ENCODE peak calls at places on chromosomes 3 and 15, in ten cellular contexts. X, T, K, Y, U, S, N, E, H and B are unnamed samples.

GRCh38 chr15:77720617-77721016 is 87.9 kb upstream of the LINGO1 start:
- DNase-seq in X (no peak), T (no peak), K (no peak), Y (no peak), U (no peak), S (no peak), N (peak), E (no peak), H (no peak), B (no peak)

GRCh38 chr3:119933197-119933596 is 151.3 kb downstream of the NR1I2 start:
- DNase-seq in X (no peak), T (no peak), K (no peak), Y (no peak), U (no peak), S (no peak), N (no peak), E (no peak), H (no peak), B (no peak)

GRCh38 chr15:63381301-63382192 is at the start of gene CA12:
- DNase-seq in X (peak), T (peak), K (peak), Y (peak), U (peak), S (peak), N (peak), E (no peak), H (peak), B (no peak)

GRCh38 chr3:90091557-90091956 is 984.1 kb downstream of the EPHA3 start:
- DNase-seq in X (no peak), T (peak), K (no peak), Y (peak), U (peak), S (peak), N (peak), E (no peak), H (peak), B (no peak)

GRCh38 chr15:42150246-42150970 is 6.0 kb downstream of the PLA2G4F start:
- DNase-seq in X (no peak), T (no peak), K (no peak), Y (no peak), U (no peak), S (no peak), N (peak), E (no peak), H (no peak), B (no peak)

GRCh38 chr3:61985020-61985419 is 388.3 kb downstream of the FEZF2 start:
- DNase-seq in X (no peak), T (no peak), K (no peak), Y (no peak), U (no peak), S (peak), N (no peak), E (no peak), H (peak), B (no peak)

GRCh38 chr15:81050806-81051205 is 50.1 kb downstream of the TLNRD1 start:
- DNase-seq in X (no peak), T (no peak), K (no peak), Y (no peak), U (no peak), S (no peak), N (peak), E (no peak), H (no peak), B (no peak)

GRCh38 chr3:123757281-123757940 is 126.7 kb downstream of the MYLK start:
- DNase-seq in X (no peak), T (peak), K (no peak), Y (peak), U (no peak), S (no peak), N (no peak), E (no peak), H (no peak), B (peak)

GRCh38 chr15:95556866-95557225 is 773.7 kb upstream of the NR2F2 start:
- DNase-seq in X (no peak), T (no peak), K (no peak), Y (no peak), U (peak), S (peak), N (no peak), E (no peak), H (no peak), B (no peak)

GRCh38 chr15:38648116-38648843 is 83.7 kb upstream of the RASGRP1 start:
- DNase-seq in X (no peak), T (no peak), K (no peak), Y (no peak), U (no peak), S (peak), N (no peak), E (no peak), H (no peak), B (no peak)

GRCh38 chr3:126267169-126267975 is 87.0 kb upstream of the ALDH1L1 start:
- DNase-seq in X (peak), T (peak), K (no peak), Y (peak), U (no peak), S (peak), N (peak), E (no peak), H (peak), B (no peak)

GRCh38 chr15:37028609-37029287 is 71.6 kb downstream of the MEIS2 start:
- DNase-seq in X (no peak), T (no peak), K (no peak), Y (no peak), U (no peak), S (peak), N (peak), E (no peak), H (peak), B (no peak)

GRCh38 chr3:65979731-65980130 is 59.0 kb downstream of the MAGI1 start:
- DNase-seq in X (no peak), T (no peak), K (no peak), Y (no peak), U (no peak), S (peak), N (no peak), E (no peak), H (peak), B (no peak)

GRCh38 chr3:119145500-119146167 is at the start of gene TEX55:
- DNase-seq in X (no peak), T (peak), K (no peak), Y (peak), U (peak), S (peak), N (peak), E (peak), H (peak), B (no peak)

GRCh38 chr3:109178701-109179100 is 42.2 kb downstream of the C3orf85 start:
- DNase-seq in X (no peak), T (no peak), K (no peak), Y (no peak), U (no peak), S (no peak), N (peak), E (no peak), H (no peak), B (no peak)

GRCh38 chr3:40179016-40179415 is 130.5 kb upstream of the EIF1B start:
- DNase-seq in X (peak), T (peak), K (peak), Y (peak), U (peak), S (peak), N (peak), E (peak), H (peak), B (no peak)

GRCh38 chr3:184022323-184022722 is 4.6 kb upstream of the ABCC5 start:
- DNase-seq in X (no peak), T (no peak), K (no peak), Y (no peak), U (no peak), S (no peak), N (no peak), E (no peak), H (no peak), B (no peak)

GRCh38 chr3:127175272-127175671 is 17.7 kb upstream of the PRR23E start:
- DNase-seq in X (no peak), T (no peak), K (no peak), Y (no peak), U (no peak), S (no peak), N (no peak), E (no peak), H (no peak), B (no peak)

GRCh38 chr15:89054873-89055272 is 33.4 kb upstream of the ABHD2 start:
- DNase-seq in X (no peak), T (no peak), K (no peak), Y (no peak), U (no peak), S (no peak), N (no peak), E (no peak), H (no peak), B (no peak)

GRCh38 chr3:46479021-46479420 is 14.3 kb upstream of the LTF start:
- DNase-seq in X (no peak), T (no peak), K (no peak), Y (no peak), U (no peak), S (no peak), N (no peak), E (no peak), H (no peak), B (no peak)

GRCh38 chr3:108079877-108080276 is 11.0 kb downstream of the CD47 start:
- DNase-seq in X (no peak), T (no peak), K (no peak), Y (no peak), U (no peak), S (no peak), N (no peak), E (no peak), H (no peak), B (no peak)

GRCh38 chr3:144257381-144257780 is 285.8 kb downstream of the DIPK2A start:
- DNase-seq in X (no peak), T (no peak), K (no peak), Y (no peak), U (no peak), S (no peak), N (no peak), E (no peak), H (no peak), B (no peak)

GRCh38 chr3:157618075-157618760 is 115.0 kb upstream of the VEPH1 start:
- DNase-seq in X (no peak), T (no peak), K (no peak), Y (peak), U (peak), S (peak), N (peak), E (peak), H (peak), B (peak)

GRCh38 chr3:10387881-10388621 is 67.1 kb upstream of the SEC13 start:
- DNase-seq in X (no peak), T (no peak), K (no peak), Y (no peak), U (no peak), S (peak), N (no peak), E (no peak), H (peak), B (no peak)

GRCh38 chr15:62482715-62483429 is 317.8 kb upstream of the C2CD4B start:
- DNase-seq in X (no peak), T (no peak), K (no peak), Y (no peak), U (peak), S (no peak), N (peak), E (peak), H (no peak), B (peak)

GRCh38 chr15:58755350-58755749 is 5.8 kb upstream of the ADAM10 start:
- DNase-seq in X (no peak), T (no peak), K (no peak), Y (no peak), U (no peak), S (no peak), N (no peak), E (no peak), H (no peak), B (no peak)

GRCh38 chr3:160686955-160687535 is 10.1 kb downstream of the ARL14 start:
- DNase-seq in X (no peak), T (no peak), K (no peak), Y (no peak), U (no peak), S (peak), N (peak), E (peak), H (peak), B (no peak)

GRCh38 chr3:188830955-188831354 is 340.8 kb upstream of the TPRG1 start:
- DNase-seq in X (no peak), T (no peak), K (no peak), Y (no peak), U (no peak), S (peak), N (peak), E (no peak), H (peak), B (no peak)

GRCh38 chr3:152058906-152059305 is 185.5 kb downstream of the SUCNR1 start:
- DNase-seq in X (no peak), T (no peak), K (no peak), Y (no peak), U (no peak), S (no peak), N (no peak), E (no peak), H (peak), B (no peak)

GRCh38 chr3:52240059-52240885 is 1.3 kb upstream of the TWF2 start:
- DNase-seq in X (peak), T (peak), K (no peak), Y (peak), U (no peak), S (peak), N (peak), E (no peak), H (peak), B (no peak)

GRCh38 chr15:29888651-29889050 is 66.4 kb upstream of the TJP1 start:
- DNase-seq in X (no peak), T (no peak), K (no peak), Y (peak), U (no peak), S (peak), N (peak), E (no peak), H (peak), B (no peak)